ENCODE peak calls at places on chromosomes 13 and 19, in five cellular contexts. U, O, B, T and L are unnamed samples.

GRCh38 chr13:26965058-26965380 is 204.4 kb upstream of the GPR12 start:
- DNase-seq in T (no peak), O (no peak), B (no peak), U (no peak), L (no peak)

GRCh38 chr13:60572003-60572792 is 175.2 kb downstream of the TDRD3 start:
- DNase-seq in U (no peak), T (no peak), B (peak; percentile 67), O (no peak), L (no peak)

GRCh38 chr19:12521996-12522395 is 29.3 kb downstream of the ZNF564 start:
- DNase-seq in O (peak; percentile 17), U (no peak), B (no peak), T (no peak), L (no peak)

GRCh38 chr19:2551864-2552185 is 75.9 kb downstream of the GADD45B start:
- DNase-seq in U (no peak), T (no peak), B (no peak), O (no peak), L (no peak)

GRCh38 chr13:48950507-48950886 is 25.2 kb upstream of the FNDC3A start:
- DNase-seq in B (peak; percentile 6), T (no peak), U (no peak), O (no peak), L (no peak)

GRCh38 chr13:104314926-104315535 is 1248.8 kb upstream of the SLC10A2 start:
- DNase-seq in B (peak; percentile 53), T (no peak), O (no peak), U (no peak), L (no peak)

GRCh38 chr13:43003010-43003409 is 11.0 kb upstream of the EPSTI1 start:
- DNase-seq in O (no peak), U (no peak), B (peak; percentile 38), T (no peak), L (no peak)

GRCh38 chr13:37617162-37617561 is 18.6 kb upstream of the POSTN start:
- DNase-seq in B (peak; percentile 93), U (no peak), T (no peak), O (no peak), L (no peak)

GRCh38 chr19:2064788-2065524 is 13.9 kb upstream of the MKNK2 start:
- DNase-seq in U (no peak), B (no peak), O (no peak), T (no peak), L (no peak)

GRCh38 chr19:18208098-18208951 is 4.5 kb upstream of the RAB3A start:
- DNase-seq in T (peak; percentile 6), U (peak; percentile 42), O (peak; percentile 54), B (peak; percentile 70), L (no peak)

GRCh38 chr19:39563408-39563807 is 23.4 kb upstream of the EID2 start:
- DNase-seq in O (no peak), B (peak; percentile 50), T (no peak), U (no peak), L (no peak)

GRCh38 chr13:51905787-51906186 is 44.0 kb downstream of the CCDC70 start:
- DNase-seq in T (no peak), O (no peak), U (no peak), B (no peak), L (no peak)

GRCh38 chr13:43698743-43699142 is 88.0 kb downstream of the ENOX1 start:
- DNase-seq in B (peak; percentile 50), T (no peak), O (no peak), U (no peak), L (no peak)

GRCh38 chr19:41753159-41753558 is 2.2 kb upstream of the CEACAM6 start:
- DNase-seq in U (peak; percentile 64), B (peak; percentile 20), O (peak; percentile 76), T (no peak), L (peak; percentile 21)

GRCh38 chr19:19539738-19540703 is 2.0 kb downstream of the CILP2 start:
- DNase-seq in T (no peak), B (peak; percentile 77), U (peak; percentile 25), O (peak; percentile 58), L (peak; percentile 41)

GRCh38 chr13:41064493-41064892 is 3.2 kb downstream of the WBP4 start:
- DNase-seq in U (no peak), T (no peak), B (peak; percentile 86), O (no peak), L (no peak)

GRCh38 chr13:25732146-25732865 is 319.5 kb downstream of the SHISA2 start:
- DNase-seq in T (no peak), U (no peak), B (peak; percentile 36), O (no peak), L (no peak)

GRCh38 chr19:5553892-5554291 is 13.9 kb downstream of the TINCR start:
- DNase-seq in O (no peak), B (no peak), U (no peak), T (no peak), L (no peak)

GRCh38 chr13:33206425-33206824 is 79.1 kb downstream of the STARD13 start:
- DNase-seq in O (no peak), B (peak; percentile 55), T (no peak), U (no peak), L (no peak)

GRCh38 chr19:33740811-33741396 is 55.8 kb upstream of the KCTD15 start:
- DNase-seq in U (no peak), B (peak; percentile 27), T (no peak), O (peak; percentile 52), L (no peak)

GRCh38 chr19:19997656-19998268 is 41.5 kb downstream of the ZNF682 start:
- DNase-seq in U (peak; percentile 1), T (no peak), O (peak; percentile 24), B (peak; percentile 7), L (peak; percentile 21)

GRCh38 chr13:114211446-114211845 is 23.3 kb upstream of the CDC16 start:
- DNase-seq in U (no peak), B (no peak), O (no peak), T (no peak), L (no peak)

GRCh38 chr19:47487551-47488515 is 3.8 kb upstream of the KPTN start:
- DNase-seq in B (no peak), O (no peak), U (no peak), T (no peak), L (no peak)

GRCh38 chr19:33557720-33558119 is 36.1 kb upstream of the PEPD start:
- DNase-seq in U (no peak), O (no peak), B (no peak), T (no peak), L (no peak)

GRCh38 chr13:76038920-76039716 is 403.0 kb downstream of the LMO7 start:
- DNase-seq in T (no peak), B (no peak), O (no peak), U (no peak), L (no peak)

GRCh38 chr19:56348289-56348877 is 33.7 kb upstream of the ZSCAN5A start:
- DNase-seq in U (no peak), O (peak; percentile 44), B (peak; percentile 32), T (no peak), L (no peak)

GRCh38 chr13:91123456-91124127 is 223.9 kb upstream of the MIR17HG start:
- DNase-seq in T (no peak), U (no peak), B (no peak), O (no peak), L (no peak)